ENCODE peak calls at places on chromosome 17, in seven cellular contexts. X is Caco-2, L is thyroid gland, F is HAP-1, K is HCT116, D is neural progenitor cell, M is ovary. H is an unnamed sample. For H3K27me3 and H3K36me3, the result is how much of the 10 kb centered on the place peaks cover.

GRCh38 chr17:71071837-71072236 is 902.5 kb downstream of the KCNJ2 start:
- DNase-seq in X (no peak), L (no peak), F (no peak), K (peak), D (no peak), M (no peak), H (no peak)

GRCh38 chr17:28467456-28468025 is 5.9 kb upstream of the SLC13A2 start:
- DNase-seq in X (peak), L (no peak), F (no peak), K (no peak), D (no peak), M (no peak), H (no peak)

GRCh38 chr17:61568219-61569072 is 22.6 kb downstream of the NACA2 start:
- DNase-seq in X (no peak), L (no peak), F (no peak), K (peak), D (no peak), M (no peak), H (no peak)

GRCh38 chr17:37774508-37774907 is 29.6 kb upstream of the HNF1B start:
- DNase-seq in X (no peak), L (no peak), F (no peak), K (no peak), D (no peak), M (no peak), H (no peak)

GRCh38 chr17:72056727-72057290 is 64.0 kb upstream of the SOX9 start:
- DNase-seq in X (no peak), L (no peak), F (no peak), K (no peak), D (no peak), M (no peak), H (no peak)

GRCh38 chr17:32609085-32609484 is 122.3 kb downstream of the CDK5R1 start:
- DNase-seq in X (no peak), L (peak), F (no peak), K (peak), D (no peak), M (no peak), H (peak)

GRCh38 chr17:66964930-66965800 is 658 bp downstream of the CACNG4 start:
- DNase-seq in X (peak), L (no peak), F (no peak), K (no peak), D (peak), M (no peak), H (peak)

GRCh38 chr17:65797809-65798208 is 236.4 kb upstream of the AXIN2 start:
- DNase-seq in X (no peak), L (no peak), F (no peak), K (no peak), D (peak), M (no peak), H (peak)

GRCh38 chr17:72446525-72447250 is 325.9 kb downstream of the SOX9 start:
- DNase-seq in X (no peak), L (no peak), F (no peak), K (no peak), D (no peak), M (no peak), H (no peak)

GRCh38 chr17:73342057-73342522 is 30.3 kb upstream of the CDC42EP4 start:
- DNase-seq in X (no peak), L (peak), F (peak), K (no peak), D (peak), M (peak), H (peak)

GRCh38 chr17:68697850-68698313 is 96.7 kb upstream of the FAM20A start:
- DNase-seq in X (peak), L (no peak), F (no peak), K (no peak), D (no peak), M (peak), H (no peak)

GRCh38 chr17:55426851-55427586 is 5.4 kb upstream of the MMD start:
- DNase-seq in X (no peak), L (no peak), F (no peak), K (no peak), D (no peak), M (no peak), H (no peak)

GRCh38 chr17:11290814-11291213 is 49.8 kb downstream of the SHISA6 start:
- DNase-seq in X (no peak), L (no peak), F (no peak), K (no peak), D (no peak), M (no peak), H (no peak)

GRCh38 chr17:62592305-62593099 is 35.0 kb upstream of the MRC2 start:
- DNase-seq in X (no peak), L (no peak), F (no peak), K (no peak), D (no peak), M (no peak), H (no peak)

GRCh38 chr17:21039839-21040575 is 2.8 kb downstream of the USP22 start:
- DNase-seq in X (no peak), L (peak), F (peak), K (peak), D (peak), M (no peak), H (peak)

GRCh38 chr17:39404542-39405378 is 3.3 kb upstream of the FBXL20 start:
- DNase-seq in X (no peak), L (no peak), F (no peak), K (no peak), D (no peak), M (no peak), H (no peak)

GRCh38 chr17:44981221-44981968 is 13.3 kb upstream of the C1QL1 start:
- DNase-seq in X (no peak), L (no peak), F (no peak), K (no peak), D (no peak), M (no peak), H (no peak)

GRCh38 chr17:27449541-27449940 is 6.7 kb upstream of the KSR1 start:
- DNase-seq in X (no peak), L (no peak), F (no peak), K (no peak), D (no peak), M (no peak), H (no peak)

GRCh38 chr17:6361733-6362132 is 73.2 kb downstream of the AIPL1 start:
- DNase-seq in X (no peak), L (no peak), F (no peak), K (peak), D (peak), M (no peak), H (peak)

GRCh38 chr17:3318336-3318735 is 20.2 kb upstream of the OR3A1 start:
- DNase-seq in X (no peak), L (no peak), F (no peak), K (no peak), D (no peak), M (no peak), H (no peak)

GRCh38 chr17:36933174-36934143 is 3.8 kb upstream of the LHX1 start:
- DNase-seq in X (no peak), L (no peak), F (no peak), K (no peak), D (peak), M (no peak), H (peak)

GRCh38 chr17:76909971-76910760 is 42.0 kb downstream of the MGAT5B start:
- DNase-seq in X (peak), L (peak), F (peak), K (peak), D (peak), M (no peak), H (peak)

GRCh38 chr17:6477831-6478383 is 33.7 kb downstream of the PIMREG start:
- DNase-seq in X (no peak), L (no peak), F (no peak), K (no peak), D (no peak), M (peak), H (no peak)

GRCh38 chr17:32567511-32567910 is 80.7 kb downstream of the CDK5R1 start:
- DNase-seq in X (no peak), L (no peak), F (no peak), K (no peak), D (no peak), M (no peak), H (no peak)

GRCh38 chr17:14211246-14211645 is 25.4 kb downstream of the CDRT15 start:
- DNase-seq in X (no peak), L (no peak), F (no peak), K (no peak), D (no peak), M (no peak), H (peak)

GRCh38 chr17:38591759-38592241 is 14.0 kb downstream of the SRCIN1 start:
- DNase-seq in X (no peak), L (no peak), F (no peak), K (no peak), D (no peak), M (no peak), H (no peak)

GRCh38 chr17:3914319-3914685 is 2.0 kb downstream of the P2RX1 start:
- DNase-seq in X (no peak), L (no peak), F (no peak), K (no peak), D (no peak), M (no peak), H (no peak)

GRCh38 chr17:40487371-40488020 is 13.9 kb downstream of the TNS4 start:
- DNase-seq in X (no peak), L (no peak), F (no peak), K (no peak), D (no peak), M (no peak), H (no peak)

GRCh38 chr17:1280652-1281051 is 1.2 kb downstream of the TRARG1 start:
- DNase-seq in X (no peak), L (no peak), F (no peak), K (no peak), D (no peak), M (no peak), H (no peak)

GRCh38 chr17:20823890-20824289 is 218.9 kb downstream of the USP22 start:
- DNase-seq in X (no peak), L (no peak), F (no peak), K (no peak), D (no peak), M (no peak), H (no peak)

GRCh38 chr17:2981325-2981724 is 82.1 kb downstream of the OR1D5 start:
- DNase-seq in X (no peak), L (no peak), F (no peak), K (no peak), D (no peak), M (no peak), H (no peak)

GRCh38 chr17:2852729-2853110 is 56.5 kb downstream of the RAP1GAP2 start:
- DNase-seq in X (no peak), L (no peak), F (no peak), K (no peak), D (peak), M (no peak), H (peak)

GRCh38 chr17:67994827-67995567 is 1.3 kb downstream of the C17orf58 start:
- DNase-seq in X (no peak), L (peak), F (peak), K (no peak), D (no peak), M (peak), H (peak)

GRCh38 chr17:41697122-41697962 is 8.7 kb downstream of the EIF1 start:
- DNase-seq in X (no peak), L (peak), F (no peak), K (no peak), D (no peak), M (peak), H (no peak)

GRCh38 chr17:65085397-65085796 is 28.9 kb upstream of the GNA13 start:
- DNase-seq in X (no peak), L (no peak), F (no peak), K (no peak), D (no peak), M (no peak), H (peak)

GRCh38 chr17:42521036-42521435 is 15.0 kb upstream of the NAGLU start:
- DNase-seq in X (no peak), L (no peak), F (no peak), K (no peak), D (no peak), M (no peak), H (no peak)

GRCh38 chr17:80924111-80924806 is 67.4 kb upstream of the CHMP6 start:
- DNase-seq in X (no peak), L (no peak), F (no peak), K (no peak), D (no peak), M (no peak), H (no peak)

GRCh38 chr17:4161560-4162221 is 18.7 kb downstream of the CYB5D2 start:
- DNase-seq in X (peak), L (no peak), F (no peak), K (no peak), D (peak), M (no peak), H (peak)

GRCh38 chr17:28384281-28385036 is 13.0 kb downstream of the SARM1 start:
- DNase-seq in X (peak), L (peak), F (no peak), K (no peak), D (peak), M (no peak), H (no peak)

GRCh38 chr17:82334622-82335394 is 1.2 kb upstream of the SECTM1 start:
- DNase-seq in X (no peak), L (peak), F (no peak), K (no peak), D (no peak), M (no peak), H (peak)
- H3K4me3 ChIP-seq in X (no peak), L (peak), F (no peak), K (peak), D (no peak), M (peak), H (no peak)

GRCh38 chr17:77926967-77927366 is 31.5 kb upstream of the TNRC6C start:
- DNase-seq in X (no peak), L (no peak), F (no peak), K (no peak), D (no peak), M (no peak), H (no peak)
- H3K27me3 ChIP-seq in X (under half), L (under half), F (under half), K (under half), D (under half), M (under half), H (under half)

GRCh38 chr17:47212458-47212857 is 3.3 kb downstream of the MYL4 start:
- DNase-seq in X (no peak), L (no peak), F (no peak), K (no peak), D (no peak), M (no peak), H (no peak)
- H3K36me3 ChIP-seq in X (under half), L (under half), F (under half), K (under half), D (under half), M (under half), H (under half)

DNA sequence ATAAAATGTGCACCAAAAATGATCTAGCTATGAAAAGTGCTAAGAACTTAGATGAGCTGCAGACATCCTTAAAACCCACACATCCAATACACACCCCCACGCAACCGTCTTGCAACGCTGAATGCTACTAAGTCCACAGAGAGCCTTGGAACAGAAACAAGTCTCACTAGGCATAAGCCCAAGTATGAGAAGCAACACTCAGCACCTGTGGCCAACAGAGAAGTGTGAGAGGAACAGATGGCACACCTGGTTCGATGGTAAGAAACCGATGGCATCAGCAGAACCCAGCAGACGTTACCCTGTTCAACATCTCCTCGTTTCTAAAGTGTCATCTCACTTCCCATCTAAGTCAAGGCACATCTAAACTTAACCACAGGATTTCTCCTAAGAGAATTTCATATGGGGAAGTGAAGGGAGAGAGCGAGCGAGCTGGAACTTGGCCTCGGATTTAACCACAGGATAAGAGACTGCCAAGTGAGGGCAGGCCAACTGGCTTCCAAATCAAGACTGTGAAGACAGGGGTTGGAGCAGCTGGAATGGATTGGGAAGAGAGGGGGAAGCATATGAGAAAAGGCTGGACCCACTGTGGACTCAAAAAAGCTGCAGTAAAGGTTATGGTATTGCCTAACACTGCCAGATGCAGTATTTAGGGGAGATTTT is 41.0 kb downstream of the NXPH3 start:
- DNase-seq in X (no peak), L (peak), F (no peak), K (no peak), D (no peak), M (peak), H (no peak)
- H3K4me3 ChIP-seq in X (no peak), L (no peak), F (no peak), K (no peak), D (no peak), M (no peak), H (no peak)

GRCh38 chr17:50830994-50831393 is 4.4 kb upstream of the WFIKKN2 start:
- DNase-seq in X (no peak), L (no peak), F (no peak), K (no peak), D (peak), M (no peak), H (peak)

GRCh38 chr17:50833396-50834125 is 1.8 kb upstream of the WFIKKN2 start:
- DNase-seq in X (no peak), L (no peak), F (no peak), K (no peak), D (no peak), M (no peak), H (peak)

GRCh38 chr17:50834126-50834785 is 1.1 kb upstream of the WFIKKN2 start:
- DNase-seq in X (no peak), L (no peak), F (no peak), K (no peak), D (no peak), M (no peak), H (no peak)

GRCh38 chr17:50831430-50832064 is 3.8 kb upstream of the WFIKKN2 start:
- DNase-seq in X (no peak), L (no peak), F (no peak), K (no peak), D (no peak), M (peak), H (peak)

DNA sequence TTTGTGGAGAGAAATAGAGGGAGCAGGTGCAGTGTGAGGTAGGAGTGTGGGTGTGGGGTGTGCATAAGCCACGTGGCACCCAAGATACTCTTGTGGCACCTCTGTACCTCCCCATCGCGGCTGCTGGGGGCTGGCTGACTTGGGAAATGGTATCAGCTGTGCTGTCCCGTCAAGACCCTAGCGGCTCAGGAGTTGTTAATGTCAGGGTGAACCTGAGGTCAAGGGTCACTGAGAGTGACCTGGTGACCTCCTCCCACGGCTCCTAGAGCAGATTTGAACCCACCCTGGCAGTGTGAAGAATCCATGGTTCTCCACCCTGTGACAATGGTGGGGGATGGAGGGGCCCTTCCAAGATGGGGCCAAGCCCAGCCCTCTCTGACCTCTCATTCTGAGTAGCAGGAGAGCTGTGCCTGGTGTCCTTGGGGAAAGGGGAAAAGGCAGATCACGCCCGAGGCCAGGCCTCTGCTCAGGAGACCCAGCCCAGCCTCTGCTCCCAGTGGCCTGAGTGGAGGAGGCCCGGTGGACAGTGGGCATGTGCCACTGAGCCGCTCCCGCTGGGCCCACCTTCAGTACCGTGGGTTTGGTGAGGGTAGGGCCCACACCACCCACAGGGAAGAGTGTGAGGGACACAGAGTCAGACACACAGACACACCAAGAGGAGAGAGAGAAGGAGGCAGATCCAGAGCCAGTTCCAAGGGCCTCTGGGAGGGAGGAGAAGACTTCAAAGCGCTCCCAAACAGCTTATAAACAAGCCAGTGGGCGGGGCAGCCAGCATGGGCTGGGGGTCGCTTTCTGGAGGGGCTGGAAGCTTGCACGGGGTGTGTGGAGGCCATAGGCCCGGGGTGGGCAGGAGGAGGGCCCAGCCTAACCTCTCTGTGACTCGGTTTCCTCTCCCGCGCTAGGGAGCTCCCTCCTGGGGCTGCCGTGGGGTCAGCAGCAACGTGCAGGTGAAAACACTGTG is 2.8 kb upstream of the WFIKKN2 start:
- DNase-seq in X (no peak), L (no peak), F (no peak), K (no peak), D (no peak), M (no peak), H (peak)
- H3K27me3 ChIP-seq in X (under half), L (under half), F (under half), K (under half), D (under half), M (under half), H (under half)

GRCh38 chr17:49054342-49055092 is 57.3 kb downstream of the IGF2BP1 start:
- DNase-seq in X (no peak), L (no peak), F (no peak), K (no peak), D (no peak), M (no peak), H (peak)
- H3K36me3 ChIP-seq in X (under half), L (under half), F (half or more), K (under half), D (under half), M (under half), H (under half)

GRCh38 chr17:79451167-79451566 is 159.7 kb downstream of the RBFOX3 start:
- DNase-seq in X (no peak), L (no peak), F (no peak), K (no peak), D (no peak), M (no peak), H (no peak)
- H3K4me3 ChIP-seq in X (no peak), L (no peak), F (no peak), K (no peak), D (no peak), M (no peak), H (no peak)

GRCh38 chr17:15236281-15237105 is 28.6 kb downstream of the PMP22 start:
- DNase-seq in X (no peak), L (peak), F (no peak), K (no peak), D (no peak), M (no peak), H (no peak)

GRCh38 chr17:15239471-15239870 is 25.7 kb downstream of the PMP22 start:
- DNase-seq in X (no peak), L (no peak), F (no peak), K (no peak), D (no peak), M (no peak), H (no peak)

GRCh38 chr17:15240617-15241016 is 24.5 kb downstream of the PMP22 start:
- DNase-seq in X (no peak), L (no peak), F (no peak), K (no peak), D (no peak), M (no peak), H (no peak)

GRCh38 chr17:15237106-15237425 is 28.1 kb downstream of the PMP22 start:
- DNase-seq in X (no peak), L (no peak), F (no peak), K (no peak), D (no peak), M (no peak), H (no peak)

GRCh38 chr17:15238064-15238463 is 27.1 kb downstream of the PMP22 start:
- DNase-seq in X (no peak), L (no peak), F (no peak), K (no peak), D (no peak), M (no peak), H (no peak)
- H3K27me3 ChIP-seq in X (under half), L (under half), F (under half), K (under half), D (under half), M (under half), H (under half)